ENCODE peak calls at places on chromosome 11, in ten cellular contexts. One of them, this sample, is unnamed.

GRCh38 chr11:62487136-62487535 is 59.5 kb downstream of the AHNAK start:
- DNase-seq in NCI-H1092 treated with DMSO at 0.1 percent for 48 hours: no peak
- DNase-seq in cardiac septum: no peak
- DNase-seq in neuronal stem cell: no peak
- DNase-seq in AG08396: no peak
- DNase-seq in foreskin fibroblast: no peak
- DNase-seq in NCI-H1048: no peak
- DNase-seq in astrocyte of the hippocampus: no peak
- DNase-seq in GM10248: no peak
- DNase-seq in RWPE1: no peak
- DNase-seq in this sample: no peak

GRCh38 chr11:1336836-1337646 is 27.6 kb upstream of the TOLLIP start:
- DNase-seq in NCI-H1092 treated with DMSO at 0.1 percent for 48 hours: peak; percentile 30
- DNase-seq in cardiac septum: peak; percentile 83
- DNase-seq in neuronal stem cell: no peak
- DNase-seq in AG08396: peak; percentile 13
- DNase-seq in foreskin fibroblast: peak; percentile 22
- DNase-seq in NCI-H1048: no peak
- DNase-seq in astrocyte of the hippocampus: no peak
- DNase-seq in GM10248: no peak
- DNase-seq in RWPE1: peak; percentile 11
- DNase-seq in this sample: peak; percentile 31

GRCh38 chr11:127994736-127995135 is 592.6 kb downstream of the ETS1 start:
- DNase-seq in NCI-H1092 treated with DMSO at 0.1 percent for 48 hours: no peak
- DNase-seq in cardiac septum: no peak
- DNase-seq in neuronal stem cell: no peak
- DNase-seq in AG08396: peak; percentile 48
- DNase-seq in foreskin fibroblast: peak; percentile 59
- DNase-seq in NCI-H1048: no peak
- DNase-seq in astrocyte of the hippocampus: peak; percentile 76
- DNase-seq in GM10248: no peak
- DNase-seq in RWPE1: peak; percentile 10
- DNase-seq in this sample: no peak

GRCh38 chr11:19359425-19360000 is 118.8 kb upstream of the E2F8 start:
- DNase-seq in NCI-H1092 treated with DMSO at 0.1 percent for 48 hours: no peak
- DNase-seq in cardiac septum: no peak
- DNase-seq in neuronal stem cell: peak; percentile 36
- DNase-seq in AG08396: peak; percentile 60
- DNase-seq in foreskin fibroblast: peak; percentile 51
- DNase-seq in NCI-H1048: no peak
- DNase-seq in astrocyte of the hippocampus: peak; percentile 67
- DNase-seq in GM10248: no peak
- DNase-seq in RWPE1: no peak
- DNase-seq in this sample: no peak

GRCh38 chr11:77522215-77522614 is 48.3 kb upstream of the PAK1 start:
- DNase-seq in NCI-H1092 treated with DMSO at 0.1 percent for 48 hours: no peak
- DNase-seq in cardiac septum: no peak
- DNase-seq in neuronal stem cell: no peak
- DNase-seq in AG08396: no peak
- DNase-seq in foreskin fibroblast: peak; percentile 34
- DNase-seq in NCI-H1048: no peak
- DNase-seq in astrocyte of the hippocampus: peak; percentile 58
- DNase-seq in GM10248: no peak
- DNase-seq in RWPE1: no peak
- DNase-seq in this sample: no peak

GRCh38 chr11:3220521-3221407 is 2.2 kb upstream of the MRGPRG start:
- DNase-seq in NCI-H1092 treated with DMSO at 0.1 percent for 48 hours: no peak
- DNase-seq in cardiac septum: peak; percentile 65
- DNase-seq in neuronal stem cell: no peak
- DNase-seq in AG08396: peak; percentile 27
- DNase-seq in foreskin fibroblast: no peak
- DNase-seq in NCI-H1048: no peak
- DNase-seq in astrocyte of the hippocampus: no peak
- DNase-seq in GM10248: no peak
- DNase-seq in RWPE1: no peak
- DNase-seq in this sample: no peak

GRCh38 chr11:64876835-64877341 is 1.5 kb downstream of the EHD1 start:
- DNase-seq in NCI-H1092 treated with DMSO at 0.1 percent for 48 hours: no peak
- DNase-seq in cardiac septum: no peak
- DNase-seq in neuronal stem cell: no peak
- DNase-seq in AG08396: peak; percentile 72
- DNase-seq in foreskin fibroblast: peak; percentile 75
- DNase-seq in NCI-H1048: no peak
- DNase-seq in astrocyte of the hippocampus: peak; percentile 81
- DNase-seq in GM10248: no peak
- DNase-seq in RWPE1: peak; percentile 45
- DNase-seq in this sample: peak; percentile 75

GRCh38 chr11:130092661-130093060 is 23.0 kb downstream of the APLP2 start:
- DNase-seq in NCI-H1092 treated with DMSO at 0.1 percent for 48 hours: no peak
- DNase-seq in cardiac septum: no peak
- DNase-seq in neuronal stem cell: no peak
- DNase-seq in AG08396: no peak
- DNase-seq in foreskin fibroblast: no peak
- DNase-seq in NCI-H1048: no peak
- DNase-seq in astrocyte of the hippocampus: no peak
- DNase-seq in GM10248: no peak
- DNase-seq in RWPE1: no peak
- DNase-seq in this sample: no peak

GRCh38 chr11:112881461-112881860 is 79.8 kb upstream of the NCAM1 start:
- DNase-seq in NCI-H1092 treated with DMSO at 0.1 percent for 48 hours: peak; percentile 96
- DNase-seq in cardiac septum: peak; percentile 92
- DNase-seq in neuronal stem cell: peak; percentile 78
- DNase-seq in AG08396: peak; percentile 33
- DNase-seq in foreskin fibroblast: peak; percentile 31
- DNase-seq in NCI-H1048: peak; percentile 82
- DNase-seq in astrocyte of the hippocampus: peak; percentile 89
- DNase-seq in GM10248: no peak
- DNase-seq in RWPE1: peak; percentile 86
- DNase-seq in this sample: peak; percentile 79